ENCODE peak calls at places on chromosomes 11 and 22, in seven cellular contexts. P, C, E, F, J, V and M are unnamed samples.

GRCh38 chr11:117172678-117173421 is 5.7 kb upstream of the SIDT2 start:
- DNase-seq in P (peak; percentile 49), C (peak; percentile 38), E (no peak), F (no peak), J (no peak), V (no peak), M (no peak)

GRCh38 chr11:60377737-60378136 is 595 bp upstream of the MS4A7 start:
- DNase-seq in P (no peak), C (no peak), E (no peak), F (no peak), J (no peak), V (no peak), M (peak; percentile 23)

GRCh38 chr11:131833371-131833770 is 463.0 kb downstream of the NTM start:
- DNase-seq in P (no peak), C (no peak), E (no peak), F (no peak), J (no peak), V (no peak), M (no peak)

GRCh38 chr11:71459076-71459766 is 6.2 kb downstream of the NADSYN1 start:
- DNase-seq in P (no peak), C (no peak), E (no peak), F (no peak), J (no peak), V (no peak), M (no peak)

GRCh38 chr11:43367382-43368178 is 8.9 kb downstream of the TTC17 start:
- DNase-seq in P (peak; percentile 85), C (no peak), E (no peak), F (no peak), J (no peak), V (no peak), M (no peak)

GRCh38 chr11:73242291-73243092 is 24.4 kb downstream of the P2RY2 start:
- DNase-seq in P (peak; percentile 64), C (peak; percentile 77), E (peak; percentile 75), F (peak; percentile 30), J (peak; percentile 62), V (peak; percentile 80), M (peak; percentile 68)

GRCh38 chr11:32436751-32437405 is 1.5 kb upstream of the WT1 start:
- DNase-seq in P (no peak), C (no peak), E (no peak), F (no peak), J (no peak), V (no peak), M (no peak)

GRCh38 chr11:116647305-116648080 is 125.3 kb downstream of the BUD13 start:
- DNase-seq in P (no peak), C (no peak), E (no peak), F (no peak), J (no peak), V (no peak), M (no peak)

GRCh38 chr11:14789879-14790484 is 102.0 kb downstream of the CYP2R1 start:
- DNase-seq in P (peak; percentile 27), C (no peak), E (no peak), F (no peak), J (no peak), V (no peak), M (no peak)

GRCh38 chr22:24134090-24134846 is 47.0 kb upstream of the SUSD2 start:
- DNase-seq in P (no peak), C (no peak), E (peak; percentile 52), F (peak; percentile 19), J (no peak), V (no peak), M (no peak)

GRCh38 chr11:33723238-33723881 is 12.9 kb downstream of the CD59 start:
- DNase-seq in P (peak; percentile 86), C (peak; percentile 92), E (no peak), F (no peak), J (peak; percentile 82), V (peak; percentile 99), M (peak; percentile 80)

GRCh38 chr11:119316017-119316728 is 757 bp downstream of the MCAM start:
- DNase-seq in P (peak; percentile 39), C (peak; percentile 51), E (no peak), F (no peak), J (no peak), V (peak; percentile 45), M (peak; percentile 54)